ENCODE peak calls at places on chromosomes 3 and 15, in five cellular contexts. K is IMR-90, U is H1, O is mesenchymal stem cell, W is H9. G is an unnamed sample.

GRCh38 chr3:182165234-182165633 is 453.5 kb downstream of the SOX2 start:
- DNase-seq in O (no peak), U (no peak), K (no peak), W (no peak), G (no peak)

GRCh38 chr15:31027948-31028586 is 36.6 kb upstream of the MTMR10 start:
- DNase-seq in W (no peak), O (no peak), U (no peak), K (no peak), G (no peak)

GRCh38 chr3:16482770-16483531 is 30.5 kb downstream of the RFTN1 start:
- DNase-seq in O (peak), K (peak), U (peak), W (peak), G (no peak)

GRCh38 chr3:51681453-51681852 is 10.4 kb downstream of the TEX264 start:
- DNase-seq in W (no peak), O (no peak), K (peak), U (no peak), G (no peak)

GRCh38 chr3:114411811-114412803 is 118.3 kb downstream of the TIGIT start:
- DNase-seq in O (peak), W (no peak), K (peak), U (no peak), G (no peak)

GRCh38 chr3:32681811-32682210 is 3.2 kb upstream of the CNOT10 start:
- DNase-seq in W (no peak), K (no peak), O (peak), U (no peak), G (no peak)

GRCh38 chr15:50287324-50288116 is 22.0 kb upstream of the HDC start:
- DNase-seq in O (no peak), W (no peak), U (no peak), K (no peak), G (no peak)

GRCh38 chr3:186044973-186045372 is 63.9 kb downstream of the ETV5 start:
- DNase-seq in K (peak), O (no peak), W (no peak), U (no peak), G (peak)

GRCh38 chr3:107561980-107562379 is 39.2 kb downstream of the BBX start:
- DNase-seq in K (peak), U (no peak), W (no peak), O (peak), G (no peak)

GRCh38 chr3:195802795-195803194 is 8.9 kb downstream of the MUC4 start:
- DNase-seq in W (no peak), U (no peak), O (no peak), K (no peak), G (no peak)

GRCh38 chr3:8552223-8552762 is 50.7 kb downstream of the LMCD1 start:
- DNase-seq in W (no peak), O (no peak), K (no peak), U (no peak), G (no peak)

GRCh38 chr3:175212896-175213295 is 353.8 kb downstream of the NAALADL2 start:
- DNase-seq in O (peak), K (peak), W (no peak), U (no peak), G (no peak)

GRCh38 chr3:56611364-56611763 is 54.4 kb downstream of the CCDC66 start:
- DNase-seq in U (no peak), O (no peak), W (no peak), K (no peak), G (no peak)

GRCh38 chr3:13073042-13073906 is at the start of gene IQSEC1:
- DNase-seq in K (peak), O (no peak), U (no peak), W (peak), G (peak)

GRCh38 chr3:47012342-47013230 is 33.1 kb downstream of the NBEAL2 start:
- DNase-seq in U (no peak), O (no peak), K (no peak), W (peak), G (no peak)

GRCh38 chr3:126944089-126944965 is 38.6 kb upstream of the PLXNA1 start:
- DNase-seq in O (no peak), U (no peak), K (no peak), W (no peak), G (no peak)

GRCh38 chr3:112793311-112794081 is 53.2 kb downstream of the CD200R1L start:
- DNase-seq in K (no peak), U (no peak), W (no peak), O (no peak), G (no peak)

GRCh38 chr3:194383276-194383940 is 13.9 kb upstream of the LRRC15 start:
- DNase-seq in O (no peak), U (no peak), W (peak), K (no peak), G (no peak)

GRCh38 chr15:60644903-60645302 is 166.0 kb upstream of the ICE2 start:
- DNase-seq in K (no peak), O (no peak), W (no peak), U (no peak), G (no peak)

GRCh38 chr3:153161714-153162512 is at the start of gene RAP2B:
- DNase-seq in U (peak), O (peak), W (peak), K (peak), G (peak)

GRCh38 chr3:153159771-153160397 is 2.1 kb upstream of the RAP2B start:
- DNase-seq in W (no peak), O (no peak), U (no peak), K (no peak), G (no peak)

GRCh38 chr3:153161138-153161713 is 800 bp upstream of the RAP2B start:
- DNase-seq in O (peak), K (peak), U (peak), W (peak), G (peak)

GRCh38 chr3:153158961-153159735 is 2.9 kb upstream of the RAP2B start:
- DNase-seq in U (no peak), K (no peak), W (no peak), O (no peak), G (no peak)

GRCh38 chr3:153160451-153161137 is 1.4 kb upstream of the RAP2B start:
- DNase-seq in O (peak), U (peak), W (peak), K (peak), G (peak)
- H3K14ac ChIP-seq in O (no peak), U (no peak), W (no peak), K (peak), G (peak)

DNA sequence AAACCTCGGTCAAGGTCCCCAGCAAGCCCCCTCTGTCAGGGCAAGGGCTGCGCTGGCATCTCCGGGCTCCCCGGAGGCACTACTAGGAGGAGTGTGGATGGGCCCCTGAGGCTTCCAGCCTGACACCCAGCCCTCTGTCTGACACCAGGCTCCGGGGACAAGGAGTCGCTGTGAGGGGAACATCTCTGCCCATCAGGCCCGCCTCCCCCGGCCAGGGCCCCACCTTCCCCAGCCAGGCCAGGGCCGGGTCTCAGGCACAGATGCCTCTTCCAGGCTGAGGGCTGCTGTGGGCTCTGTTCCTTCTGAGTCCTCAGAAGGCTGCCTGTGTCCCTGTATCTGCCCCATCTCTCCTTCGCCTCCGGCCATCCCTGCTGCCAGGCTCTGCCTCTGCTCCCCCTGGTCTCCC is 15.8 kb downstream of the CSPG4 start:
- DNase-seq in U (no peak), O (no peak), W (no peak), K (no peak), G (no peak)
- H3K14ac ChIP-seq in U (no peak), O (no peak), W (no peak), K (peak), G (no peak)

GRCh38 chr15:59104602-59104911 is 389 bp upstream of the CCNB2 start:
- DNase-seq in O (no peak), U (no peak), W (no peak), K (no peak), G (no peak)

GRCh38 chr15:59105839-59106238 is 893 bp downstream of the CCNB2 start:
- DNase-seq in K (no peak), W (no peak), O (no peak), U (no peak), G (no peak)

GRCh38 chr15:59099162-59099685 is 5.7 kb upstream of the CCNB2 start:
- DNase-seq in U (no peak), K (no peak), W (no peak), O (no peak), G (no peak)

GRCh38 chr15:59104912-59105732 is at the start of gene CCNB2:
- DNase-seq in U (peak), O (peak), W (peak), K (peak), G (peak)
- H3K14ac ChIP-seq in U (no peak), O (no peak), W (peak), K (peak), G (no peak)

GRCh38 chr15:62904041-62904440 is 138.5 kb upstream of the TPM1 start:
- DNase-seq in U (no peak), O (no peak), W (no peak), K (no peak), G (no peak)

GRCh38 chr15:62901916-62902554 is 140.5 kb upstream of the TPM1 start:
- DNase-seq in K (no peak), U (no peak), O (no peak), W (no peak), G (no peak)

GRCh38 chr15:62904511-62904910 is 138.0 kb upstream of the TPM1 start:
- DNase-seq in O (no peak), W (no peak), U (no peak), K (no peak), G (no peak)

GRCh38 chr15:62902821-62903220 is 139.7 kb upstream of the TPM1 start:
- DNase-seq in U (no peak), W (peak), K (no peak), O (no peak), G (no peak)

GRCh38 chr15:62903437-62903836 is 139.1 kb upstream of the TPM1 start:
- DNase-seq in U (no peak), K (no peak), O (no peak), W (no peak), G (peak)
- H3K14ac ChIP-seq in U (no peak), K (no peak), O (no peak), W (no peak), G (no peak)

G was measured in neuronal stem cell.